ENCODE peak calls at places on chromosomes 1 and 21, in eight cellular contexts. One of them, this sample, is unnamed.

GRCh38 chr1:98025858-98026257 is 105.0 kb upstream of the DPYD start:
- DNase-seq in fibroblast of lung: no peak
- DNase-seq in psoas muscle: no peak
- DNase-seq in NCI-H2227 treated with DMSO at 0.1 percent for 48 hours: no peak
- DNase-seq in ELR: no peak
- DNase-seq in NCI-H1092 treated with DMSO at 0.1 percent for 48 hours: no peak
- DNase-seq in iPS-NIHi11: no peak
- DNase-seq in heart left ventricle: no peak
- DNase-seq in this sample: no peak

GRCh38 chr1:234619794-234620247 is 9.8 kb upstream of the IRF2BP2 start:
- DNase-seq in fibroblast of lung: no peak
- DNase-seq in psoas muscle: no peak
- DNase-seq in NCI-H2227 treated with DMSO at 0.1 percent for 48 hours: peak
- DNase-seq in ELR: no peak
- DNase-seq in NCI-H1092 treated with DMSO at 0.1 percent for 48 hours: peak
- DNase-seq in iPS-NIHi11: no peak
- DNase-seq in heart left ventricle: no peak
- DNase-seq in this sample: no peak

GRCh38 chr1:1051127-1051810 is 22.8 kb downstream of the RNF223 start:
- DNase-seq in fibroblast of lung: no peak
- DNase-seq in psoas muscle: no peak
- DNase-seq in NCI-H2227 treated with DMSO at 0.1 percent for 48 hours: no peak
- DNase-seq in ELR: no peak
- DNase-seq in NCI-H1092 treated with DMSO at 0.1 percent for 48 hours: no peak
- DNase-seq in iPS-NIHi11: no peak
- DNase-seq in heart left ventricle: no peak
- DNase-seq in this sample: no peak

GRCh38 chr1:216458807-216459206 is 35.6 kb upstream of the USH2A start:
- DNase-seq in fibroblast of lung: peak
- DNase-seq in psoas muscle: no peak
- DNase-seq in NCI-H2227 treated with DMSO at 0.1 percent for 48 hours: no peak
- DNase-seq in ELR: peak
- DNase-seq in NCI-H1092 treated with DMSO at 0.1 percent for 48 hours: no peak
- DNase-seq in iPS-NIHi11: no peak
- DNase-seq in heart left ventricle: no peak
- DNase-seq in this sample: no peak

GRCh38 chr1:51622455-51622913 is 5.6 kb downstream of the OSBPL9 start:
- DNase-seq in fibroblast of lung: peak
- DNase-seq in psoas muscle: peak
- DNase-seq in NCI-H2227 treated with DMSO at 0.1 percent for 48 hours: peak
- DNase-seq in ELR: peak
- DNase-seq in NCI-H1092 treated with DMSO at 0.1 percent for 48 hours: peak
- DNase-seq in iPS-NIHi11: peak
- DNase-seq in heart left ventricle: peak
- DNase-seq in this sample: peak

GRCh38 chr1:111147948-111148347 is 7.9 kb downstream of the CEPT1 start:
- DNase-seq in fibroblast of lung: no peak
- DNase-seq in psoas muscle: no peak
- DNase-seq in NCI-H2227 treated with DMSO at 0.1 percent for 48 hours: no peak
- DNase-seq in ELR: no peak
- DNase-seq in NCI-H1092 treated with DMSO at 0.1 percent for 48 hours: no peak
- DNase-seq in iPS-NIHi11: no peak
- DNase-seq in heart left ventricle: no peak
- DNase-seq in this sample: no peak

GRCh38 chr21:32878654-32879053 is 107.1 kb upstream of the PAXBP1 start:
- DNase-seq in fibroblast of lung: no peak
- DNase-seq in psoas muscle: no peak
- DNase-seq in NCI-H2227 treated with DMSO at 0.1 percent for 48 hours: no peak
- DNase-seq in ELR: no peak
- DNase-seq in NCI-H1092 treated with DMSO at 0.1 percent for 48 hours: no peak
- DNase-seq in iPS-NIHi11: no peak
- DNase-seq in heart left ventricle: peak
- DNase-seq in this sample: no peak

GRCh38 chr21:31190516-31190915 is 152.2 kb upstream of the KRTAP19-8 start:
- DNase-seq in fibroblast of lung: no peak
- DNase-seq in psoas muscle: no peak
- DNase-seq in NCI-H2227 treated with DMSO at 0.1 percent for 48 hours: no peak
- DNase-seq in ELR: no peak
- DNase-seq in NCI-H1092 treated with DMSO at 0.1 percent for 48 hours: no peak
- DNase-seq in iPS-NIHi11: no peak
- DNase-seq in heart left ventricle: no peak
- DNase-seq in this sample: no peak

GRCh38 chr1:2438038-2438437 is 25.7 kb upstream of the PEX10 start:
- DNase-seq in fibroblast of lung: no peak
- DNase-seq in psoas muscle: no peak
- DNase-seq in NCI-H2227 treated with DMSO at 0.1 percent for 48 hours: no peak
- DNase-seq in ELR: no peak
- DNase-seq in NCI-H1092 treated with DMSO at 0.1 percent for 48 hours: peak
- DNase-seq in iPS-NIHi11: no peak
- DNase-seq in heart left ventricle: no peak
- DNase-seq in this sample: no peak

GRCh38 chr1:45135339-45135738 is 71.1 kb downstream of the ZSWIM5 start:
- DNase-seq in fibroblast of lung: no peak
- DNase-seq in psoas muscle: no peak
- DNase-seq in NCI-H2227 treated with DMSO at 0.1 percent for 48 hours: no peak
- DNase-seq in ELR: no peak
- DNase-seq in NCI-H1092 treated with DMSO at 0.1 percent for 48 hours: no peak
- DNase-seq in iPS-NIHi11: no peak
- DNase-seq in heart left ventricle: no peak
- DNase-seq in this sample: no peak

GRCh38 chr1:167060141-167061072 is 29.8 kb downstream of the GPA33 start:
- DNase-seq in fibroblast of lung: no peak
- DNase-seq in psoas muscle: no peak
- DNase-seq in NCI-H2227 treated with DMSO at 0.1 percent for 48 hours: no peak
- DNase-seq in ELR: peak
- DNase-seq in NCI-H1092 treated with DMSO at 0.1 percent for 48 hours: no peak
- DNase-seq in iPS-NIHi11: no peak
- DNase-seq in heart left ventricle: no peak
- DNase-seq in this sample: peak

GRCh38 chr1:64984737-64985136 is 18.4 kb upstream of the JAK1 start:
- DNase-seq in fibroblast of lung: no peak
- DNase-seq in psoas muscle: no peak
- DNase-seq in NCI-H2227 treated with DMSO at 0.1 percent for 48 hours: no peak
- DNase-seq in ELR: no peak
- DNase-seq in NCI-H1092 treated with DMSO at 0.1 percent for 48 hours: no peak
- DNase-seq in iPS-NIHi11: no peak
- DNase-seq in heart left ventricle: no peak
- DNase-seq in this sample: no peak

GRCh38 chr1:181919729-181919991 is 141.9 kb downstream of the ZNF648 start:
- DNase-seq in fibroblast of lung: no peak
- DNase-seq in psoas muscle: no peak
- DNase-seq in NCI-H2227 treated with DMSO at 0.1 percent for 48 hours: no peak
- DNase-seq in ELR: no peak
- DNase-seq in NCI-H1092 treated with DMSO at 0.1 percent for 48 hours: no peak
- DNase-seq in iPS-NIHi11: peak
- DNase-seq in heart left ventricle: no peak
- DNase-seq in this sample: no peak

GRCh38 chr1:41504126-41505035 is 19.9 kb upstream of the EDN2 start:
- DNase-seq in fibroblast of lung: peak
- DNase-seq in psoas muscle: no peak
- DNase-seq in NCI-H2227 treated with DMSO at 0.1 percent for 48 hours: no peak
- DNase-seq in ELR: no peak
- DNase-seq in NCI-H1092 treated with DMSO at 0.1 percent for 48 hours: peak
- DNase-seq in iPS-NIHi11: no peak
- DNase-seq in heart left ventricle: no peak
- DNase-seq in this sample: peak

GRCh38 chr21:36848875-36849274 is 117.6 kb downstream of the HLCS start:
- DNase-seq in fibroblast of lung: no peak
- DNase-seq in psoas muscle: no peak
- DNase-seq in NCI-H2227 treated with DMSO at 0.1 percent for 48 hours: no peak
- DNase-seq in ELR: no peak
- DNase-seq in NCI-H1092 treated with DMSO at 0.1 percent for 48 hours: no peak
- DNase-seq in iPS-NIHi11: no peak
- DNase-seq in heart left ventricle: no peak
- DNase-seq in this sample: no peak

GRCh38 chr1:14183312-14183711 is 415.2 kb upstream of the KAZN start:
- DNase-seq in fibroblast of lung: no peak
- DNase-seq in psoas muscle: no peak
- DNase-seq in NCI-H2227 treated with DMSO at 0.1 percent for 48 hours: no peak
- DNase-seq in ELR: no peak
- DNase-seq in NCI-H1092 treated with DMSO at 0.1 percent for 48 hours: no peak
- DNase-seq in iPS-NIHi11: peak
- DNase-seq in heart left ventricle: no peak
- DNase-seq in this sample: no peak

GRCh38 chr1:239261521-239261920 is 124.8 kb upstream of the CHRM3 start:
- DNase-seq in fibroblast of lung: no peak
- DNase-seq in psoas muscle: no peak
- DNase-seq in NCI-H2227 treated with DMSO at 0.1 percent for 48 hours: no peak
- DNase-seq in ELR: peak
- DNase-seq in NCI-H1092 treated with DMSO at 0.1 percent for 48 hours: no peak
- DNase-seq in iPS-NIHi11: no peak
- DNase-seq in heart left ventricle: no peak
- DNase-seq in this sample: peak

GRCh38 chr1:171666114-171666769 is 13.8 kb upstream of the MYOC start:
- DNase-seq in fibroblast of lung: no peak
- DNase-seq in psoas muscle: no peak
- DNase-seq in NCI-H2227 treated with DMSO at 0.1 percent for 48 hours: no peak
- DNase-seq in ELR: no peak
- DNase-seq in NCI-H1092 treated with DMSO at 0.1 percent for 48 hours: no peak
- DNase-seq in iPS-NIHi11: no peak
- DNase-seq in heart left ventricle: peak
- DNase-seq in this sample: no peak

GRCh38 chr21:17925000-17925610 is 105.9 kb upstream of the C21orf91 start:
- DNase-seq in fibroblast of lung: peak
- DNase-seq in psoas muscle: no peak
- DNase-seq in NCI-H2227 treated with DMSO at 0.1 percent for 48 hours: peak
- DNase-seq in ELR: peak
- DNase-seq in NCI-H1092 treated with DMSO at 0.1 percent for 48 hours: peak
- DNase-seq in iPS-NIHi11: peak
- DNase-seq in heart left ventricle: no peak
- DNase-seq in this sample: peak

GRCh38 chr21:45294509-45295291 is 7.0 kb upstream of the POFUT2 start:
- DNase-seq in fibroblast of lung: peak
- DNase-seq in psoas muscle: peak
- DNase-seq in NCI-H2227 treated with DMSO at 0.1 percent for 48 hours: no peak
- DNase-seq in ELR: peak
- DNase-seq in NCI-H1092 treated with DMSO at 0.1 percent for 48 hours: peak
- DNase-seq in iPS-NIHi11: no peak
- DNase-seq in heart left ventricle: peak
- DNase-seq in this sample: peak

GRCh38 chr1:38919075-38919474 is 22.6 kb downstream of the RHBDL2 start:
- DNase-seq in fibroblast of lung: no peak
- DNase-seq in psoas muscle: peak
- DNase-seq in NCI-H2227 treated with DMSO at 0.1 percent for 48 hours: no peak
- DNase-seq in ELR: no peak
- DNase-seq in NCI-H1092 treated with DMSO at 0.1 percent for 48 hours: no peak
- DNase-seq in iPS-NIHi11: peak
- DNase-seq in heart left ventricle: peak
- DNase-seq in this sample: no peak

GRCh38 chr1:18739956-18740355 is 109.3 kb downstream of the PAX7 start:
- DNase-seq in fibroblast of lung: no peak
- DNase-seq in psoas muscle: no peak
- DNase-seq in NCI-H2227 treated with DMSO at 0.1 percent for 48 hours: no peak
- DNase-seq in ELR: no peak
- DNase-seq in NCI-H1092 treated with DMSO at 0.1 percent for 48 hours: no peak
- DNase-seq in iPS-NIHi11: no peak
- DNase-seq in heart left ventricle: no peak
- DNase-seq in this sample: no peak

GRCh38 chr1:209389258-209389657 is 194.3 kb upstream of the CAMK1G start:
- DNase-seq in fibroblast of lung: peak
- DNase-seq in psoas muscle: no peak
- DNase-seq in NCI-H2227 treated with DMSO at 0.1 percent for 48 hours: no peak
- DNase-seq in ELR: peak
- DNase-seq in NCI-H1092 treated with DMSO at 0.1 percent for 48 hours: no peak
- DNase-seq in iPS-NIHi11: no peak
- DNase-seq in heart left ventricle: no peak
- DNase-seq in this sample: peak

GRCh38 chr1:109876617-109877319 is 33.9 kb upstream of the CSF1 start:
- DNase-seq in fibroblast of lung: peak
- DNase-seq in psoas muscle: no peak
- DNase-seq in NCI-H2227 treated with DMSO at 0.1 percent for 48 hours: no peak
- DNase-seq in ELR: peak
- DNase-seq in NCI-H1092 treated with DMSO at 0.1 percent for 48 hours: no peak
- DNase-seq in iPS-NIHi11: no peak
- DNase-seq in heart left ventricle: no peak
- DNase-seq in this sample: no peak

GRCh38 chr21:25456672-25457071 is 150.6 kb downstream of the MRPL39 start:
- DNase-seq in fibroblast of lung: peak
- DNase-seq in psoas muscle: no peak
- DNase-seq in NCI-H2227 treated with DMSO at 0.1 percent for 48 hours: no peak
- DNase-seq in ELR: peak
- DNase-seq in NCI-H1092 treated with DMSO at 0.1 percent for 48 hours: no peak
- DNase-seq in iPS-NIHi11: no peak
- DNase-seq in heart left ventricle: no peak
- DNase-seq in this sample: no peak

GRCh38 chr1:116913941-116914340 is 4.2 kb downstream of the PTGFRN start:
- DNase-seq in fibroblast of lung: no peak
- DNase-seq in psoas muscle: no peak
- DNase-seq in NCI-H2227 treated with DMSO at 0.1 percent for 48 hours: no peak
- DNase-seq in ELR: no peak
- DNase-seq in NCI-H1092 treated with DMSO at 0.1 percent for 48 hours: no peak
- DNase-seq in iPS-NIHi11: no peak
- DNase-seq in heart left ventricle: no peak
- DNase-seq in this sample: no peak

GRCh38 chr1:94011709-94012590 is 102.7 kb upstream of the GCLM start:
- DNase-seq in fibroblast of lung: peak
- DNase-seq in psoas muscle: no peak
- DNase-seq in NCI-H2227 treated with DMSO at 0.1 percent for 48 hours: no peak
- DNase-seq in ELR: no peak
- DNase-seq in NCI-H1092 treated with DMSO at 0.1 percent for 48 hours: no peak
- DNase-seq in iPS-NIHi11: peak
- DNase-seq in heart left ventricle: no peak
- DNase-seq in this sample: peak

GRCh38 chr1:4500441-4500840 is 154.0 kb upstream of the AJAP1 start:
- DNase-seq in fibroblast of lung: no peak
- DNase-seq in psoas muscle: no peak
- DNase-seq in NCI-H2227 treated with DMSO at 0.1 percent for 48 hours: no peak
- DNase-seq in ELR: no peak
- DNase-seq in NCI-H1092 treated with DMSO at 0.1 percent for 48 hours: no peak
- DNase-seq in iPS-NIHi11: no peak
- DNase-seq in heart left ventricle: no peak
- DNase-seq in this sample: no peak

GRCh38 chr1:205576805-205577761 is 54.7 kb downstream of the ELK4 start:
- DNase-seq in fibroblast of lung: no peak
- DNase-seq in psoas muscle: no peak
- DNase-seq in NCI-H2227 treated with DMSO at 0.1 percent for 48 hours: no peak
- DNase-seq in ELR: no peak
- DNase-seq in NCI-H1092 treated with DMSO at 0.1 percent for 48 hours: no peak
- DNase-seq in iPS-NIHi11: no peak
- DNase-seq in heart left ventricle: no peak
- DNase-seq in this sample: no peak

GRCh38 chr1:229557913-229558414 is 543 bp downstream of the ABCB10 start:
- DNase-seq in fibroblast of lung: peak
- DNase-seq in psoas muscle: peak
- DNase-seq in NCI-H2227 treated with DMSO at 0.1 percent for 48 hours: no peak
- DNase-seq in ELR: peak
- DNase-seq in NCI-H1092 treated with DMSO at 0.1 percent for 48 hours: peak
- DNase-seq in iPS-NIHi11: peak
- DNase-seq in heart left ventricle: peak
- DNase-seq in this sample: peak

GRCh38 chr1:75797606-75798216 is 1.0 kb downstream of the MSH4 start:
- DNase-seq in fibroblast of lung: no peak
- DNase-seq in psoas muscle: no peak
- DNase-seq in NCI-H2227 treated with DMSO at 0.1 percent for 48 hours: no peak
- DNase-seq in ELR: no peak
- DNase-seq in NCI-H1092 treated with DMSO at 0.1 percent for 48 hours: no peak
- DNase-seq in iPS-NIHi11: no peak
- DNase-seq in heart left ventricle: no peak
- DNase-seq in this sample: no peak

GRCh38 chr21:20443558-20444155 is 554.6 kb upstream of the NCAM2 start:
- DNase-seq in fibroblast of lung: no peak
- DNase-seq in psoas muscle: no peak
- DNase-seq in NCI-H2227 treated with DMSO at 0.1 percent for 48 hours: no peak
- DNase-seq in ELR: peak
- DNase-seq in NCI-H1092 treated with DMSO at 0.1 percent for 48 hours: peak
- DNase-seq in iPS-NIHi11: peak
- DNase-seq in heart left ventricle: no peak
- DNase-seq in this sample: no peak

This sample was measured in epithelial cell of esophagus.